ENCODE peak calls at places on chromosomes 4 and X, in ten cellular contexts. D, J, Z, I, E, G, K, F, Q and L are unnamed samples. For H3K4me1, the result is how much of the 10 kb centered on the place peaks cover.

GRCh38 chr4:164252286-164252685 is 501.6 kb upstream of the SMIM31 start:
- DNase-seq in D (no peak), J (no peak), Z (no peak), I (no peak), E (no peak), G (no peak), K (no peak), F (no peak), Q (no peak), L (no peak)

GRCh38 chr4:138241281-138242075 is 671 bp downstream of the SLC7A11 start:
- DNase-seq in D (peak), J (no peak), Z (no peak), I (no peak), E (no peak), G (no peak), K (no peak), F (no peak), Q (no peak), L (no peak)

GRCh38 chr4:40564815-40565505 is 64.7 kb downstream of the RBM47 start:
- DNase-seq in D (peak), J (no peak), Z (no peak), I (no peak), E (no peak), G (no peak), K (no peak), F (no peak), Q (no peak), L (no peak)

GRCh38 chr4:24248674-24249644 is 335.4 kb downstream of the DHX15 start:
- DNase-seq in D (peak), J (no peak), Z (no peak), I (no peak), E (peak), G (no peak), K (peak), F (no peak), Q (no peak), L (no peak)

GRCh38 chrX:77174680-77175336 is 272.4 kb upstream of the FGF16 start:
- DNase-seq in D (no peak), J (no peak), Z (no peak), I (no peak), E (no peak), G (no peak), K (peak), F (no peak), Q (no peak), L (peak)

GRCh38 chrX:39762266-39762841 is 335.4 kb downstream of the BCOR start:
- DNase-seq in D (peak), J (no peak), Z (no peak), I (no peak), E (no peak), G (no peak), K (no peak), F (no peak), Q (no peak), L (no peak)

GRCh38 chr4:81635747-81636146 is 164.0 kb upstream of the RASGEF1B start:
- DNase-seq in D (no peak), J (peak), Z (peak), I (no peak), E (no peak), G (peak), K (peak), F (no peak), Q (no peak), L (peak)

GRCh38 chrX:119990995-119991787 is 47.6 kb upstream of the NKAP start:
- DNase-seq in D (no peak), J (no peak), Z (no peak), I (no peak), E (no peak), G (no peak), K (no peak), F (no peak), Q (peak), L (no peak)

GRCh38 chrX:21479695-21480280 is 105.6 kb downstream of the CNKSR2 start:
- DNase-seq in D (peak), J (no peak), Z (no peak), I (no peak), E (no peak), G (no peak), K (no peak), F (no peak), Q (peak), L (no peak)

GRCh38 chr4:168098257-168098717 is 6.0 kb downstream of the ANXA10 start:
- DNase-seq in D (peak), J (peak), Z (no peak), I (no peak), E (no peak), G (no peak), K (no peak), F (no peak), Q (no peak), L (no peak)
- H3K27ac ChIP-seq in D (no peak), J (peak), Z (no peak), I (peak), E (no peak), G (no peak), K (no peak), F (no peak), Q (peak), L (no peak)

DNA sequence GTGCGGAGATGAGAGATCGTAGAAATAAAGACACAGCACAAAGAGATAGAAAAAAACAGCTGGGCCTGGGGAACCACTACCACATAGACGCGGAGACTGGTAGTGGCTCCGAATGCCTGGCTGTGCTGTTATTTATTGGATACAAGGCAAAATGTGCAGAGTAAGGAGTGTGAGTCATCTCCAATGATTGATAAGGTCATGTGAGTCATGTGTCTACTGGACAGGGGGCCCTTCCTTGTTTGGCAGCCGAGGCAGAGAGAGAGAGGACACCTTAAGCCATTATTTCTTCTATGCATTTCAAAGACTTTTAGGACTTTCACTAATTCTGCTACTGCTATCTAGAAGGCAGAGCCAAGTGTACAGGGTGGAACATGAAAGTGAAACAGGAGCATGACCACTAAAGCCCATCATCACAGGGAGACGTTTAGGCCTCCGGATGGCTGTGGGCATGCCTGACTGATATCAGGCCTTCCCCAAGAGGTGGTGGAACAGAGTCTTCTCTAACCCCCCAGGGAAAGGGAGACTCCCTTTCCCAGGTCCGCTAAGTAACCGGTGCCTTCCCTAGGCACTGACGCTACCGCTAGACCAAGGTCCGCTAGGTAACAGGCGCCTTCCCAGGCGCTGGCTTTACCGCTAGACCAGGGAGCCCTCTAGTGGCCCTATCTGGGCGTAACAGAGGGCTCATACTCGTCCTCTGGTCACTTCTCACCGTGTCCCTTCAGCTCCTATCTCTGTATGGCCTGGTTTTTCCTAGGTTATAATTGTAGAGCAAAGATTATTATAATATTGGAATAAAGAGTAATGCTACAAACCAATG is 921.5 kb upstream of the PCDH10 start:
- DNase-seq in D (peak), J (peak), Z (peak), I (no peak), E (no peak), G (no peak), K (no peak), F (no peak), Q (peak), L (no peak)
- TF ChIP-seq CTCF in D (peak), J (peak), Z (no peak), I (peak), E (peak), G (no peak), K (peak), F (no peak), Q (peak), L (no peak)

GRCh38 chrX:370244-370962 is 16.3 kb downstream of the PPP2R3B start:
- DNase-seq in D (no peak), J (no peak), Z (no peak), I (no peak), E (peak), G (no peak), K (no peak), F (no peak), Q (no peak), L (no peak)

GRCh38 chrX:368811-369562 is 17.7 kb downstream of the PPP2R3B start:
- DNase-seq in D (peak), J (no peak), Z (no peak), I (no peak), E (peak), G (no peak), K (no peak), F (no peak), Q (no peak), L (no peak)

GRCh38 chrX:370963-371745 is 15.6 kb downstream of the PPP2R3B start:
- DNase-seq in D (no peak), J (no peak), Z (no peak), I (no peak), E (no peak), G (no peak), K (no peak), F (no peak), Q (no peak), L (no peak)

GRCh38 chrX:367866-368265 is 18.8 kb downstream of the PPP2R3B start:
- DNase-seq in D (no peak), J (no peak), Z (no peak), I (no peak), E (no peak), G (no peak), K (no peak), F (no peak), Q (no peak), L (no peak)

DNA sequence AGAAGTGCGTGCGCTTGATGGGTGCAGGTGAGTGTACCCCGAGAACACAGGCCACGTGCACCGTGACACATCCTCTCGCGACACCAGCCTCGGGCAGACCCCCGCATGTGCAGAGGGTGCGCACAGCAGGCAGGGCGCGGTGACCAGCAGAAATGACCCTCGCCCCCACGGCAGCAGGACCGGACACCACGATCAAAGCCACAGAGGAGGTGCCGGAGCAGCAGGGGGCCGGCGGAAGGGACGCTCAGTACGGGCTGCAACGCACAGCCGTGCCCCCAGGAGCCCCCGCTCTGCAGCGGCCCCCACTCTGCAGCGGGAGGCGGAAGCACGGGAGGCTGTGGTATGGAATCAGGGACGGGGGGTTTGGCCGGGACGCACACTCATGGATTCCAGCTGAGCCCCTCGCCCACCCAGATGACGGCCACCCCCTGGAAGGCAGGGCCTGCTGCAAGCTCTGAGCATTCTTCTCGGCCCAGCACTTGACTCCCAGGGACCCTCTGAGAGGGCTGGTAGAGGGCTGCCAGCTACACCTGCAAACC is 17.1 kb downstream of the PPP2R3B start:
- DNase-seq in D (no peak), J (no peak), Z (no peak), I (peak), E (no peak), G (no peak), K (no peak), F (no peak), Q (no peak), L (no peak)
- H3K4me1 ChIP-seq in D (half or more), J (under half), Z (under half), I (under half), E (under half), G (under half), K (under half), F (under half), Q (under half), L (under half)

DNA sequence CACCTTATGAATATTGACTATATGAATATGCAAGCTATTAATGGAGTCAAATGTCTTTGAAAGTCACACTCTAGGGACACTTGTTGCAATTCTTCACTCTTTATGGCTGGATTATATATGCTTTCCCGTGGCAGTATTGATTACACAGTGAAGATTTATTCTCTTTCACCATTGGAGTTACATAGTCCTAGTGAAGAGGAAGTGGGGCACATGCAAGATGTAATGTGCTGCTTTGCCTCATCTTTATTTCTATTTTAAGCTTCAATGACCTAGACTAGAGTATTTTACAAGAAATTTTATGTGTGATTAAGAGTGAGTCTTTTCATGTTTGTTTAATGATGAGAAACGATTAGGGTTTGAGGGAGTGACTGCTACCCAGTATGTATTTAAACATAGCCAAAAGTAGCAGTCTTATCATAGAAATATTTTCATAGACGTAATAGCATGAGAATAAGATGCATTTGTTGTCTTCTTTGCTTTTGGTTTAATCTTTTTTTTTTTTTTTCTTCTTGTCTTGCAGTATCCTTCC is 30.8 kb downstream of the DIAPH2 start:
- DNase-seq in D (no peak), J (no peak), Z (no peak), I (no peak), E (no peak), G (no peak), K (no peak), F (no peak), Q (no peak), L (no peak)
- H3K27ac ChIP-seq in D (no peak), J (no peak), Z (no peak), I (no peak), E (no peak), G (no peak), K (no peak), F (no peak), Q (no peak), L (no peak)

GRCh38 chr4:105257817-105258495 is 111.3 kb downstream of the TET2 start:
- DNase-seq in D (peak), J (no peak), Z (no peak), I (no peak), E (no peak), G (no peak), K (no peak), F (no peak), Q (no peak), L (no peak)
- TF ChIP-seq CTCF in D (no peak), J (no peak), Z (no peak), I (peak), E (no peak), G (peak), K (no peak), F (no peak), Q (no peak), L (no peak)